ENCODE peak calls at places on chromosomes 7 and 10, in ten cellular contexts. L, Y, E, K, R, V, Z, U, P and A are unnamed samples.

GRCh38 chr10:3588346-3588745 is 196.7 kb downstream of the KLF6 start:
- DNase-seq in L (no peak), Y (no peak), E (no peak), K (no peak), R (no peak), V (no peak), Z (no peak), U (no peak), P (no peak), A (no peak)

GRCh38 chr10:125662616-125663015 is 20.3 kb downstream of the TEX36 start:
- DNase-seq in L (no peak), Y (no peak), E (no peak), K (no peak), R (no peak), V (peak; percentile 26), Z (peak; percentile 49), U (no peak), P (no peak), A (no peak)

GRCh38 chr10:79405995-79406515 is 39.4 kb downstream of the ZCCHC24 start:
- DNase-seq in L (no peak), Y (no peak), E (no peak), K (no peak), R (no peak), V (no peak), Z (no peak), U (no peak), P (no peak), A (peak; percentile 52)

GRCh38 chr10:61124748-61125147 is 180.8 kb upstream of the RHOBTB1 start:
- DNase-seq in L (no peak), Y (no peak), E (no peak), K (no peak), R (no peak), V (no peak), Z (no peak), U (no peak), P (no peak), A (no peak)

GRCh38 chr10:75408512-75408881 is 6.9 kb upstream of the ZNF503 start:
- DNase-seq in L (no peak), Y (no peak), E (peak; percentile 64), K (no peak), R (no peak), V (no peak), Z (no peak), U (peak; percentile 33), P (no peak), A (no peak)

GRCh38 chr7:142478479-142479220 is 220.8 kb upstream of the PRSS58 start:
- DNase-seq in L (no peak), Y (peak; percentile 52), E (no peak), K (no peak), R (no peak), V (peak; percentile 61), Z (peak; percentile 70), U (peak; percentile 57), P (peak; percentile 52), A (no peak)

GRCh38 chr7:79610301-79610700 is 156.8 kb upstream of the MAGI2 start:
- DNase-seq in L (no peak), Y (no peak), E (no peak), K (no peak), R (no peak), V (no peak), Z (no peak), U (no peak), P (peak; percentile 8), A (no peak)

GRCh38 chr10:32239770-32240169 is 107.2 kb downstream of the EPC1 start:
- DNase-seq in L (no peak), Y (no peak), E (no peak), K (no peak), R (no peak), V (no peak), Z (no peak), U (no peak), P (no peak), A (no peak)

GRCh38 chr7:130365093-130365492 is 15.2 kb upstream of the CPA1 start:
- DNase-seq in L (no peak), Y (no peak), E (no peak), K (no peak), R (no peak), V (no peak), Z (no peak), U (no peak), P (no peak), A (no peak)
- H3K4me3 ChIP-seq in L (no peak overlapping the region), Y (no peak overlapping the region), E (no peak overlapping the region), K (no peak overlapping the region), R (no peak overlapping the region), V (no peak overlapping the region), Z (no peak overlapping the region), U (no peak overlapping the region), P (no peak overlapping the region), A (no peak overlapping the region)

GRCh38 chr7:36079446-36080025 is 73.5 kb upstream of the EEPD1 start:
- DNase-seq in L (no peak), Y (no peak), E (no peak), K (no peak), R (no peak), V (peak; percentile 32), Z (no peak), U (no peak), P (no peak), A (no peak)

GRCh38 chr7:36082216-36082615 is 70.8 kb upstream of the EEPD1 start:
- DNase-seq in L (no peak), Y (no peak), E (no peak), K (no peak), R (no peak), V (no peak), Z (no peak), U (no peak), P (no peak), A (no peak)

GRCh38 chr7:36082910-36083309 is 70.1 kb upstream of the EEPD1 start:
- DNase-seq in L (no peak), Y (no peak), E (no peak), K (no peak), R (no peak), V (peak; percentile 6), Z (peak; percentile 33), U (no peak), P (peak; percentile 70), A (no peak)

GRCh38 chr7:36078816-36079360 is 74.2 kb upstream of the EEPD1 start:
- DNase-seq in L (no peak), Y (no peak), E (no peak), K (no peak), R (no peak), V (no peak), Z (no peak), U (no peak), P (no peak), A (no peak)

GRCh38 chr7:36080843-36081242 is 72.2 kb upstream of the EEPD1 start:
- DNase-seq in L (no peak), Y (no peak), E (no peak), K (no peak), R (peak; percentile 49), V (no peak), Z (no peak), U (no peak), P (no peak), A (no peak)
- TF ChIP-seq EP300 in L (no peak), Y (no peak), E (no peak), K (no peak), R (no peak), V (no peak), Z (no peak), U (no peak), P (no peak), A (no peak)

GRCh38 chr7:1902231-1902855 is 232.3 kb downstream of the ELFN1 start:
- DNase-seq in L (no peak), Y (no peak), E (peak; percentile 16), K (peak; percentile 55), R (no peak), V (no peak), Z (no peak), U (no peak), P (no peak), A (no peak)

GRCh38 chr7:1899201-1899600 is 229.1 kb downstream of the ELFN1 start:
- DNase-seq in L (no peak), Y (no peak), E (no peak), K (no peak), R (no peak), V (no peak), Z (no peak), U (no peak), P (peak; percentile 77), A (no peak)

GRCh38 chr7:1901431-1902210 is 231.5 kb downstream of the ELFN1 start:
- DNase-seq in L (no peak), Y (no peak), E (peak; percentile 12), K (peak; percentile 55), R (no peak), V (no peak), Z (no peak), U (no peak), P (no peak), A (no peak)

GRCh38 chr7:1899951-1900762 is 230.1 kb downstream of the ELFN1 start:
- DNase-seq in L (no peak), Y (no peak), E (peak; percentile 13), K (no peak), R (no peak), V (no peak), Z (no peak), U (no peak), P (peak; percentile 89), A (no peak)

DNA sequence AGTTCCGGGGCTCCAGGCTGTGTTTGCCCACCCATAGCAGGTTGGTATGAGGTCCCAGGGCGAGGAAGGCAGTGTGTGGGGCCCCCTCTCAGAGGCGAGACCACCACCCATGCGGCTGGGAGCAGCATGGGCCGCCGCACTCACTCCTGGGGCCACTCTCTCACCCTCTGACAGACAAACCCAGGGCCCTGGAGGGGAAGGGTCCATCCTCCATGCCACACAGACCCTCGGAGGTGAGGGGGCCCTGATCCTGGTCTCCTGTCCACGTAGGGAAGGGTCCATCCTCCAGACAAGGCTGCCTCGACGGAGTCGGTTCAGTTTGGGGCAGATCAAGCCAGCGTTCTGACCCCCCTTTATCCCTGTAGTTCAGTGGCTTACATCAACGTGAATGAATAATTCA is 230.8 kb downstream of the ELFN1 start:
- DNase-seq in L (no peak), Y (no peak), E (peak; percentile 16), K (no peak), R (no peak), V (no peak), Z (no peak), U (no peak), P (no peak), A (no peak)
- H3K4me1 ChIP-seq in L (peaks cover 4% of the 10 kb centered on the region), Y (no peaks in the 10 kb centered on the region), E (no peaks in the 10 kb centered on the region), K (no peaks in the 10 kb centered on the region), R (no peaks in the 10 kb centered on the region), V (no peaks in the 10 kb centered on the region), Z (peaks cover 44% of the 10 kb centered on the region), U (no peaks in the 10 kb centered on the region), P (no peaks in the 10 kb centered on the region), A (no peaks in the 10 kb centered on the region)

GRCh38 chr7:4879401-4880081 is 4.0 kb downstream of the RADIL start:
- DNase-seq in L (no peak), Y (no peak), E (no peak), K (peak; percentile 58), R (no peak), V (no peak), Z (no peak), U (no peak), P (no peak), A (peak; percentile 74)

GRCh38 chr7:4882742-4883351 is 669 bp downstream of the RADIL start:
- DNase-seq in L (no peak), Y (no peak), E (no peak), K (peak; percentile 66), R (no peak), V (no peak), Z (no peak), U (no peak), P (peak; percentile 81), A (no peak)

GRCh38 chr7:4880218-4880617 is 3.3 kb downstream of the RADIL start:
- DNase-seq in L (no peak), Y (no peak), E (no peak), K (peak; percentile 40), R (no peak), V (no peak), Z (no peak), U (peak; percentile 76), P (peak; percentile 43), A (peak; percentile 60)

GRCh38 chr7:4883352-4884144 is at the start of gene RADIL:
- DNase-seq in L (peak; percentile 95), Y (peak; percentile 82), E (peak; percentile 93), K (peak; percentile 97), R (peak; percentile 79), V (peak; percentile 95), Z (peak; percentile 99), U (peak; percentile 95), P (peak; percentile 100), A (peak; percentile 95)

GRCh38 chr7:4882169-4882741 is 1.3 kb downstream of the RADIL start:
- DNase-seq in L (peak; percentile 77), Y (peak; percentile 38), E (peak; percentile 37), K (peak; percentile 90), R (peak; percentile 30), V (no peak), Z (peak; percentile 31), U (peak; percentile 74), P (peak; percentile 88), A (peak; percentile 84)
- H3K4me3 ChIP-seq in L (peak overlapping the region; percentile 88), Y (peak overlapping the region; percentile 60), E (peak overlapping the region; percentile 70), K (peak overlapping the region; percentile 72), R (peak overlapping the region; percentile 51), V (no peak overlapping the region), Z (peak overlapping the region; percentile 70), U (peak overlapping the region; percentile 81), P (peak overlapping the region; percentile 70), A (peak overlapping the region; percentile 76)